ENCODE peak calls at places on chromosome 20, in six cellular contexts. X is naive thymus-derived CD4-positive, alpha-beta T cell; N is RPMI7951; S is mammary epithelial cell; G is Caki2; C is NCI-H2171. A is an unnamed sample.

GRCh38 chr20:10447028-10447427 is 11.9 kb downstream of the SLX4IP start:
- DNase-seq in X (no peak), N (peak), S (peak), G (peak), C (peak), A (peak)

GRCh38 chr20:50278377-50278683 is 87.7 kb downstream of the CEBPB start:
- DNase-seq in X (no peak), N (no peak), S (no peak), G (no peak), C (no peak), A (no peak)

GRCh38 chr20:41139227-41140093 is 2.1 kb downstream of the PLCG1 start:
- DNase-seq in X (no peak), N (no peak), S (no peak), G (no peak), C (no peak), A (no peak)

GRCh38 chr20:38275815-38276550 is 15.4 kb upstream of the KIAA1755 start:
- DNase-seq in X (no peak), N (peak), S (peak), G (no peak), C (no peak), A (no peak)

GRCh38 chr20:10806539-10806938 is 132.7 kb upstream of the JAG1 start:
- DNase-seq in X (no peak), N (no peak), S (no peak), G (no peak), C (no peak), A (no peak)

GRCh38 chr20:37992802-37993538 is 40.3 kb downstream of the TTI1 start:
- DNase-seq in X (no peak), N (peak), S (peak), G (peak), C (peak), A (no peak)

GRCh38 chr20:63978319-63979220 is 872 bp downstream of the SAMD10 start:
- DNase-seq in X (peak), N (peak), S (peak), G (peak), C (peak), A (no peak)

GRCh38 chr20:11807070-11807741 is 110.5 kb upstream of the BTBD3 start:
- DNase-seq in X (no peak), N (peak), S (peak), G (no peak), C (no peak), A (peak)

GRCh38 chr20:48909910-48910309 is 11.6 kb upstream of the ARFGEF2 start:
- DNase-seq in X (no peak), N (no peak), S (no peak), G (no peak), C (no peak), A (no peak)

GRCh38 chr20:40446868-40447267 is 242.2 kb downstream of the MAFB start:
- DNase-seq in X (no peak), N (no peak), S (no peak), G (no peak), C (no peak), A (no peak)

GRCh38 chr20:47740225-47741184 is 44.8 kb downstream of the SULF2 start:
- DNase-seq in X (no peak), N (peak), S (no peak), G (no peak), C (no peak), A (no peak)

GRCh38 chr20:62156592-62157386 is 13.2 kb downstream of the SS18L1 start:
- DNase-seq in X (peak), N (peak), S (no peak), G (peak), C (peak), A (no peak)

GRCh38 chr20:38418509-38419204 is 16.5 kb downstream of the SNHG17 start:
- DNase-seq in X (no peak), N (peak), S (no peak), G (peak), C (no peak), A (no peak)

GRCh38 chr20:6157345-6157744 is 34.5 kb upstream of the FERMT1 start:
- DNase-seq in X (no peak), N (no peak), S (no peak), G (no peak), C (no peak), A (no peak)

GRCh38 chr20:37396520-37397075 is 50.7 kb downstream of the SRC start:
- DNase-seq in X (no peak), N (no peak), S (no peak), G (no peak), C (peak), A (no peak)

GRCh38 chr20:37898301-37899104 is 4.4 kb upstream of the VSTM2L start:
- DNase-seq in X (no peak), N (no peak), S (peak), G (no peak), C (no peak), A (no peak)

GRCh38 chr20:64198347-64198746 is 34.1 kb downstream of the MYT1 start:
- DNase-seq in X (no peak), N (no peak), S (no peak), G (no peak), C (no peak), A (no peak)